ENCODE peak calls at places on chromosomes 6 and 20, in ten cellular contexts. W, D, S, F, I, Y, J, B, T and K are unnamed samples.

GRCh38 chr20:47607208-47607613 is 105.5 kb downstream of the NCOA3 start:
- DNase-seq in W (no peak), D (no peak), S (peak; percentile 53), F (no peak), I (no peak), Y (no peak), J (peak; percentile 35), B (no peak), T (peak; percentile 72), K (no peak)

GRCh38 chr6:20577280-20577679 is 43.0 kb downstream of the CDKAL1 start:
- DNase-seq in W (no peak), D (no peak), S (no peak), F (no peak), I (no peak), Y (no peak), J (no peak), B (no peak), T (no peak), K (no peak)

GRCh38 chr6:37990762-37991525 is 171.4 kb downstream of the ZFAND3 start:
- DNase-seq in W (no peak), D (no peak), S (peak; percentile 73), F (no peak), I (no peak), Y (no peak), J (peak; percentile 71), B (peak; percentile 74), T (peak; percentile 81), K (peak; percentile 93)

GRCh38 chr6:66103354-66103753 is 396.3 kb upstream of the EYS start:
- DNase-seq in W (no peak), D (no peak), S (no peak), F (no peak), I (no peak), Y (no peak), J (no peak), B (no peak), T (no peak), K (no peak)

GRCh38 chr6:35391240-35391968 is 49.0 kb downstream of the PPARD start:
- DNase-seq in W (no peak), D (no peak), S (peak; percentile 91), F (no peak), I (no peak), Y (no peak), J (peak; percentile 97), B (peak; percentile 86), T (peak; percentile 70), K (peak; percentile 89)

GRCh38 chr6:89536230-89536629 is 102.3 kb downstream of the LYRM2 start:
- DNase-seq in W (no peak), D (no peak), S (no peak), F (no peak), I (no peak), Y (no peak), J (no peak), B (no peak), T (no peak), K (no peak)

GRCh38 chr6:102813489-102814275 is 1420.2 kb downstream of the GRIK2 start:
- DNase-seq in W (no peak), D (no peak), S (no peak), F (no peak), I (no peak), Y (no peak), J (no peak), B (no peak), T (no peak), K (no peak)

GRCh38 chr6:36357872-36358234 is 21.2 kb upstream of the BNIP5 start:
- DNase-seq in W (no peak), D (no peak), S (no peak), F (no peak), I (no peak), Y (no peak), J (no peak), B (no peak), T (no peak), K (no peak)

GRCh38 chr20:16293590-16293989 is 279.7 kb downstream of the KIF16B start:
- DNase-seq in W (no peak), D (no peak), S (peak; percentile 84), F (no peak), I (no peak), Y (no peak), J (peak; percentile 24), B (no peak), T (peak; percentile 33), K (no peak)